ENCODE peak calls at places on chromosome 16, in ten cellular contexts. F is adrenal gland, H is neural progenitor cell, C is body of pancreas, G is tibial nerve, X is uterus, W is PC-3, J is mammary epithelial cell, Y is sigmoid colon, D is MM.1S. P is an unnamed sample. For H3K4me1, the result is how much of the 10 kb centered on the place peaks cover.

GRCh38 chr16:20905576-20905975 is 5.0 kb downstream of the LYRM1 start:
- DNase-seq in F (no peak), Y (no peak), G (no peak), W (no peak), X (no peak), C (no peak), J (no peak), H (no peak), D (no peak), P (no peak)

GRCh38 chr16:72066747-72067146 is 3.7 kb downstream of the HPR start:
- DNase-seq in H (peak), W (peak), X (no peak), J (peak), C (no peak), Y (no peak), D (peak), G (no peak), F (no peak), P (peak)

GRCh38 chr16:595942-596735 is 6.3 kb downstream of the RAB40C start:
- DNase-seq in H (no peak), W (peak), F (no peak), C (peak), J (peak), D (no peak), G (no peak), X (no peak), Y (peak), P (no peak)

GRCh38 chr16:16868727-16869126 is 489.8 kb downstream of the NPIPA7 start:
- DNase-seq in W (no peak), J (no peak), H (no peak), F (no peak), X (no peak), D (no peak), C (no peak), Y (no peak), G (no peak), P (no peak)

GRCh38 chr16:30875881-30876791 is 17.7 kb downstream of the BCL7C start:
- DNase-seq in Y (no peak), C (no peak), X (no peak), G (no peak), H (peak), J (no peak), F (no peak), W (no peak), D (peak), P (no peak)

GRCh38 chr16:9047689-9048301 is 43.6 kb upstream of the HAPSTR1 start:
- DNase-seq in H (peak), G (peak), F (peak), C (peak), D (peak), X (peak), W (peak), Y (peak), J (peak), P (peak)

GRCh38 chr16:29745853-29746345 is at the start of gene C16orf54:
- DNase-seq in J (no peak), H (no peak), F (peak), D (peak), Y (peak), X (peak), G (no peak), C (peak), W (no peak), P (no peak)

GRCh38 chr16:3067929-3068288 is 2.5 kb downstream of the IL32 start:
- DNase-seq in C (no peak), G (no peak), Y (no peak), H (no peak), W (no peak), J (no peak), X (no peak), F (no peak), D (no peak), P (no peak)

GRCh38 chr16:85688586-85689284 is at the start of gene GINS2:
- DNase-seq in D (peak), Y (peak), G (peak), J (peak), H (peak), W (peak), C (peak), X (peak), F (peak), P (peak)

GRCh38 chr16:58426095-58426494 is 33.8 kb downstream of the GINS3 start:
- DNase-seq in J (no peak), D (peak), X (no peak), G (no peak), F (no peak), C (no peak), H (no peak), Y (no peak), W (no peak), P (no peak)

GRCh38 chr16:30953511-30954124 is 3.9 kb upstream of the SETD1A start:
- DNase-seq in G (peak), C (peak), J (peak), W (peak), X (peak), D (peak), Y (peak), F (peak), H (peak), P (no peak)

GRCh38 chr16:72785886-72786285 is 262.0 kb downstream of the ZFHX3 start:
- DNase-seq in J (no peak), H (no peak), D (no peak), X (no peak), C (no peak), Y (no peak), F (no peak), W (no peak), G (no peak), P (no peak)

GRCh38 chr16:48959204-48959603 is 322.4 kb downstream of the CBLN1 start:
- DNase-seq in Y (no peak), F (peak), C (no peak), D (no peak), X (no peak), H (no peak), G (no peak), W (no peak), J (peak), P (peak)

GRCh38 chr16:4762205-4762604 is 4.8 kb downstream of the ZNF500 start:
- DNase-seq in C (no peak), F (no peak), J (no peak), Y (no peak), W (no peak), G (no peak), X (no peak), D (no peak), H (no peak), P (no peak)

GRCh38 chr16:2250652-2251280 is 621 bp downstream of the ECI1 start:
- DNase-seq in J (peak), X (no peak), C (peak), G (no peak), H (no peak), D (peak), W (no peak), Y (peak), F (peak), P (peak)

GRCh38 chr16:75267631-75268264 is 16.3 kb upstream of the BCAR1 start:
- DNase-seq in Y (peak), G (no peak), H (no peak), W (peak), C (peak), X (no peak), J (peak), D (no peak), F (peak), P (peak)

GRCh38 chr16:695355-696089 is 5.3 kb upstream of the WDR24 start:
- DNase-seq in C (peak), Y (no peak), G (no peak), W (peak), F (peak), X (no peak), H (peak), D (no peak), J (peak), P (no peak)

GRCh38 chr16:81640681-81641070 is 138.4 kb upstream of the PLCG2 start:
- DNase-seq in W (no peak), F (no peak), X (no peak), H (no peak), G (no peak), J (no peak), C (no peak), D (no peak), Y (no peak), P (no peak)

GRCh38 chr16:6576646-6577045 is 756.0 kb upstream of the RBFOX1 start:
- DNase-seq in X (no peak), W (no peak), J (no peak), F (no peak), D (no peak), H (no peak), G (no peak), Y (no peak), C (no peak), P (no peak)

DNA sequence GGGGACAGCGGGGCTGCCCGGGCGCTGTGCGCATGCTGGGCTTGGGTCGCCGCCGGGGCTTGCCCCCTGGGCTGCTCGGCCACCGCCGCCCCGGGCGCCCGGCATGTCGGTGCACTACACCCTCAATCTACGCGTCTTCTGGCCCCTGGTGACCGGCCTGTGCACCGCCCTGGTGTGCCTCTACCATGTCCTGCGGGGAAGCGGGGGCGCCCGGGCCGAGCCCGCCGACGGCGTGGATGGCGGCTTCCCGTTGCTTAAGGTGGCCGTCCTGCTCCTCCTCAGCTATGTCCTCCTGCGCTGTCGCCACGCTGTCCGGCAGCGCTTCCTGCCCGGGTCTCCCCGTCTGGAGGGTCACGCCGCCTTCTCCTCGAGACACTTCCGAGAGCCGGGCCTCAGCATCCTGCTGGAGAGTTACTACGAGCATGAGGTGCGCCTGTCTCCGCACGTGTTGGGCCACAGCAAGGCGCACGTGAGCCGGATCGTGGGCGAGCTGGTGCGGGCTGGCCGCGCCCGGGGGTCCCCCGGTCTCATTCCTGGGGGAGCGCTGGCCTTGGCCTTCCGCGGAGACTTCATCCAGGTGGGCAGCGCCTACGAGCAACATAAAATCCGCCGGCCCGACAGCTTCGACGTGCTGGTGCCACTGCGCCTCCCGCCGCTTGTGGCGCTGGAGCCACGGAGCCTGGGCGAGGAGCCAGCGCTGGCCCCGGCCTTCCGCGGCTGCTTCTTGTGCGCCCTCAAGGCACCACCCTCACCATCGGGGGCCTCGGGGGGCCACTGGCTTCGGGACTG is 789 bp downstream of the ITPRIPL2 start:
- DNase-seq in Y (peak), F (peak), W (peak), D (no peak), X (peak), C (peak), J (peak), G (peak), H (peak), P (peak)
- H3K4me1 ChIP-seq in Y (under half), F (under half), W (half or more), D (under half), X (under half), C (half or more), J (under half), G (half or more), H (under half), P (under half)

GRCh38 chr16:23398987-23399805 is 53.8 kb downstream of the COG7 start:
- DNase-seq in C (no peak), H (peak), W (no peak), G (no peak), F (no peak), X (no peak), Y (peak), J (no peak), D (no peak), P (no peak)
- TF ChIP-seq CTCF in C (no peak), H (peak), W (no peak), G (no peak), F (no peak), X (no peak), Y (no peak), J (no peak), D (no peak), P (no peak)

DNA sequence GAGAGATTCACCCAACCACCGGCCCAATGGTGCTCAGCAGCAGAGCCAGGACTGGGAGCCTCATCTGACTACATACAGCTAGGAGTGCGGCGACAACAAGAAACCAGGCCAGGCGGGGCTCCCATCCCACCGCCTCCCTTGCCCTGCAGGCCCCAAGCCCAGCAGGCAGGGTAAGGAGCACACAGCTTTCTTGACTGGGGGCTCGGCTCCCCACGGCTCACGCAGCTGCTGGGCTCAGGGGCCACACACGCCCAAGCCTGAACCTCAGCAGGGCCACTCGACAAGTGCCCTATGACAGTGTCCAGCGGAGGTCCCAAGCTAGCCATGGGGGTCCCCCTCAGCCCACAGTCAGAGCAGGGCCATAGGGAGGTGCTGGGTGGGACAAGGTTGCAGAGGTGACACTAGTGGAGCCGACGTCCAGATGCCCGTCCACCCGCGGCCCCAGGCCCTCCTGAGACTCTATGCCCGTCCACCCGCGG is 13.7 kb downstream of the PIEZO1 start:
- DNase-seq in J (no peak), Y (no peak), D (no peak), H (no peak), C (no peak), X (no peak), F (no peak), W (no peak), G (no peak), P (no peak)
- H3K4me1 ChIP-seq in J (half or more), Y (half or more), D (under half), H (half or more), C (half or more), X (under half), F (half or more), W (under half), G (half or more), P (under half)

DNA sequence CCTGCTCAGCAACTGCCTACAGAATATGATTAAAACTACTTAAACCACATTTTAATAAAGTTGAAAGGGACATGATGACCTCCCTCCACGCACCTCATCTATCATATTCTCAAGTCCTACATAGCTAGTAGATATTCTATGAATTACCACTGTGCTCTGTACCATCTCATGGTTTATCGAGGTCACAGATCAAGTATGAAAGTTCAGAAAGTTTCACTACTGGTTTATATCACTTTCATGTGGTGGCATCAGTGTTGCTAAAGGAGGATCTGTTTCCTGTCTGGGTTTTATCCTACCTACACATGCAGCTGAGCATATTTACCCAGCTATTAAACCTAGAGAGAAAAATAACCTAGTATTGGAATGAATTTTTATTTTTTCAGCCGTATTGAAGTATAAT is 214.9 kb upstream of the MON1B start:
- DNase-seq in F (no peak), Y (no peak), W (no peak), X (no peak), G (no peak), H (no peak), J (no peak), D (peak), C (no peak), P (no peak)
- TF ChIP-seq CTCF in F (no peak), Y (no peak), W (no peak), X (no peak), G (no peak), H (no peak), J (no peak), D (no peak), C (no peak), P (no peak)

DNA sequence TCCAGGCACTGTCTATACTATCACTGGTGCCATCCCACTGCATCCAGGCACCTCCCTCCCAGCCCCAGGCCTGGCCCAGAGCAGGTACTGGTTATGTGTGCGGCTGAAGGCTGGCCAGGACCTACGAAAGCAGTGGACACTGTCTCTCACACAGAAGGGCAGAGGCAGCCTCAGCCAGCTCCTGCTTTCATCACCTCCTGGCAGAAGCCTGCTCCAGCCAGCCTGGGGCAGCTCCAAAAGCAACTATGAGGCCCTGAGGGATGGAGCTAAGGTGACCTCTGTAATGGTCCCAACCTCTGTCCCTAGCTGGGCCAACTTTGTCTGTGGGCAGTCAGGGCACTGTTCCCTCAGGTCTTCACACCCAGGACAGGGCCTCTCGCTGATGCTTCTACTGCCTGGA is 18.8 kb downstream of the HSD11B2 start:
- DNase-seq in F (peak), X (no peak), J (no peak), G (no peak), D (no peak), W (no peak), C (no peak), H (no peak), Y (no peak), P (no peak)
- H3K4me1 ChIP-seq in F (half or more), X (under half), J (under half), G (under half), D (under half), W (under half), C (half or more), H (under half), Y (under half), P (under half)

GRCh38 chr16:66484453-66485213 is 57.5 kb downstream of the BEAN1 start:
- DNase-seq in C (no peak), F (peak), W (no peak), X (no peak), H (no peak), D (no peak), G (no peak), Y (no peak), J (no peak), P (no peak)
- TF ChIP-seq CTCF in C (no peak), F (no peak), W (no peak), X (no peak), H (no peak), D (no peak), G (no peak), Y (no peak), J (no peak), P (no peak)

GRCh38 chr16:84093120-84093878 is 23.4 kb downstream of the MBTPS1 start:
- DNase-seq in F (no peak), Y (no peak), G (no peak), W (no peak), H (no peak), D (no peak), J (no peak), C (no peak), X (no peak), P (no peak)
- H3K4me1 ChIP-seq in F (under half), Y (under half), G (under half), W (under half), H (under half), D (under half), J (under half), C (under half), X (under half), P (under half)

DNA sequence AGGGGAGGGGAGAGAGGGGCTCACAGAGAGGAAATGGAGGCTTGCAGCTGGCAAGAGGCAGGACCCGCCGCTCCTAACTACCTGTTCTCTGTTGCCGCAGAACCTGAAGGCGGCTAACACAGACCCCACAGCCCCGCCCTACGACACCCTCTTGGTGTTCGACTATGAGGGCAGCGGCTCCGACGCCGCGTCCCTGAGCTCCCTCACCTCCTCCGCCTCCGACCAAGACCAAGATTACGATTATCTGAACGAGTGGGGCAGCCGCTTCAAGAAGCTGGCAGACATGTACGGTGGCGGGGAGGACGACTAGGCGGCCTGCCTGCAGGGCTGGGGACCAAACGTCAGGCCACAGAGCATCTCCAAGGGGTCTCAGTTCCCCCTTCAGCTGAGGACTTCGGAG is 39.0 kb upstream of the CDH1 start:
- DNase-seq in D (no peak), W (no peak), H (no peak), Y (no peak), C (no peak), X (no peak), F (no peak), J (no peak), G (no peak), P (no peak)
- TF ChIP-seq CTCF in D (no peak), W (no peak), H (no peak), Y (no peak), C (no peak), X (no peak), F (no peak), J (no peak), G (no peak), P (no peak)

P was measured in foreskin keratinocyte.